ENCODE peak calls at places on chromosomes 11 and 22, in ten cellular contexts. V is CD8-positive, alpha-beta T cell; P is tibial artery; X is A549; Y is CD8-positive, alpha-beta memory T cell; S is naive thymus-derived CD4-positive, alpha-beta T cell; B is fibroblast of villous mesenchyme; E is mucosa of descending colon; N is OCI-LY7; R is BE2C. T is an unnamed sample.

GRCh38 chr11:61298663-61299244 is 3.6 kb upstream of the VWCE start:
- DNase-seq in X (no peak), N (no peak), B (no peak), E (no peak), P (no peak), Y (no peak), R (no peak), S (no peak), V (no peak), T (no peak)

GRCh38 chr11:121157756-121158155 is 56.7 kb downstream of the TECTA start:
- DNase-seq in P (no peak), N (no peak), X (no peak), V (no peak), B (no peak), E (no peak), R (no peak), S (no peak), Y (no peak), T (no peak)

GRCh38 chr22:50610581-50610980 is 10.0 kb downstream of the MAPK8IP2 start:
- DNase-seq in R (no peak), P (no peak), B (no peak), E (no peak), V (no peak), N (no peak), S (no peak), X (no peak), Y (no peak), T (no peak)

GRCh38 chr11:86220654-86221053 is 23.9 kb upstream of the EED start:
- DNase-seq in N (no peak), P (no peak), Y (no peak), R (no peak), X (no peak), E (no peak), B (no peak), V (no peak), S (no peak), T (no peak)

GRCh38 chr11:134226806-134227325 is 2.4 kb downstream of the VPS26B start:
- DNase-seq in X (no peak), S (no peak), R (no peak), B (peak), N (no peak), P (no peak), Y (no peak), V (no peak), E (no peak), T (no peak)

GRCh38 chr11:12414641-12415040 is 37.3 kb downstream of the PARVA start:
- DNase-seq in B (no peak), X (no peak), N (no peak), R (no peak), E (no peak), Y (no peak), S (no peak), P (no peak), V (no peak), T (peak)

GRCh38 chr11:120709808-120710207 is 198.3 kb downstream of the GRIK4 start:
- DNase-seq in Y (no peak), V (no peak), B (no peak), R (no peak), P (no peak), N (no peak), S (no peak), X (no peak), E (no peak), T (no peak)

GRCh38 chr11:114228401-114229061 is 67.7 kb upstream of the NNMT start:
- DNase-seq in N (no peak), B (no peak), P (no peak), S (no peak), V (no peak), Y (no peak), X (no peak), E (no peak), R (peak), T (no peak)

GRCh38 chr11:8717876-8718753 is 35.5 kb downstream of the RPL27A start:
- DNase-seq in N (no peak), E (no peak), P (peak), V (no peak), Y (no peak), X (no peak), B (peak), R (no peak), S (no peak), T (peak)
- H3K4me3 ChIP-seq in N (no peak), E (no peak), P (no peak), V (no peak), Y (no peak), X (peak), B (peak), R (no peak), S (no peak), T (peak)

GRCh38 chr22:21816787-21817496 is 50.5 kb downstream of the MAPK1 start:
- DNase-seq in E (no peak), X (peak), Y (peak), V (no peak), R (no peak), S (peak), P (no peak), N (peak), B (peak), T (no peak)
- H3K4me3 ChIP-seq in E (no peak), X (no peak), Y (peak), V (no peak), R (no peak), S (peak), P (no peak), N (peak), B (no peak), T (peak)

DNA sequence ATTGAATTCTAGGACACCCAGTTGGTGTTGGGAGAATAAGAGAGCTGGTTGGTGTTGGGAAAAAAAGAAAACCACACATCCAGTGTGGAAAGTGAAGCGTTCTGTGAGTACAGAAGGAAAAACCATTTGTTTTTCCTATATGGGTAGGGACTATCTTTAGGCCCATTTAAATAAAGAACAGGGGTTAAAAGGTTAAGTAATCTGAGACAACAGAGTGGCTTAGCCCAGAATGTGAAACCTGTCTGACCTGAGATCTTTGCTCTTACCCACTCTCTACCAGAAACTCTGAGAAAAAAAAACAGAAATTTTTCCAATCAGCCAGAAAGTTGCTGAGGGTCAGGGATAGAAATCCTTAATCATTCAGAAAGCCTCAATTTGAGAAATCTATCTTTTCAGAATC is 59.8 kb upstream of the LRRC55 start:
- DNase-seq in P (no peak), S (no peak), N (no peak), E (no peak), X (no peak), R (no peak), B (no peak), V (no peak), Y (no peak), T (no peak)
- H3K4me3 ChIP-seq in P (no peak), S (no peak), N (no peak), E (no peak), X (no peak), R (no peak), B (no peak), V (no peak), Y (no peak), T (no peak)

DNA sequence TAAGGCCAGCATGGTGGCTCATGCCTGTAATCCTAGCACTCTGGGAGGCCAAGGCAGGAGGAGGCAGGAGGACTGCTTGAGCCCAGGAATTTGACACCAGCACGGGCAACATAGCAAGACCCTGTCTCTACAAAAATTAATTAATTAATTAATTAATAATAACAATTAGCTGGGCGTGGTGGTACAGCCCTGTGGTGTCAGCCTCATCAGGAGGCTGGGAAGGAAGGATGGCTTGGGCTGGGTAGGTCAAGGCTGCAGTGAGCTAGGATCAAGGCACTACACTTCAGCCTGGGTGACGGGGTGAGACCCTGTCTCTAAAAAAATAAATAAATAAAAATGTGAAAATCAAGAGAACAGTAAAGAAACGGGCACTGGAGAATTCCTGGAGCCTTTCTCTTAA is 1.3 kb downstream of the ARFGAP3 start:
- DNase-seq in B (no peak), R (no peak), X (no peak), S (no peak), E (no peak), N (no peak), V (no peak), P (no peak), Y (no peak), T (peak)
- H3K4me3 ChIP-seq in B (peak), R (peak), X (peak), S (peak), E (no peak), N (peak), V (peak), P (peak), Y (no peak), T (peak)

GRCh38 chr11:74081428-74081827 is 72.5 kb upstream of the UCP3 start:
- DNase-seq in N (no peak), P (no peak), X (no peak), B (no peak), E (no peak), Y (no peak), R (no peak), S (no peak), V (no peak), T (no peak)

GRCh38 chr11:74084796-74085541 is 76.1 kb upstream of the UCP3 start:
- DNase-seq in P (no peak), B (peak), V (no peak), N (no peak), S (no peak), Y (no peak), X (no peak), R (no peak), E (no peak), T (no peak)

GRCh38 chr11:74085542-74085892 is 76.6 kb upstream of the UCP3 start:
- DNase-seq in E (no peak), R (no peak), S (no peak), Y (no peak), V (no peak), N (no peak), X (no peak), B (no peak), P (peak), T (no peak)

GRCh38 chr11:74090701-74091100 is 80.1 kb downstream of the C2CD3 start:
- DNase-seq in R (no peak), P (no peak), N (peak), S (no peak), E (no peak), V (no peak), X (no peak), B (peak), Y (no peak), T (no peak)

GRCh38 chr11:74086242-74086884 is 77.5 kb upstream of the UCP3 start:
- DNase-seq in E (no peak), B (peak), R (no peak), P (no peak), V (no peak), N (no peak), S (no peak), X (no peak), Y (no peak), T (no peak)
- H3K4me3 ChIP-seq in E (no peak), B (no peak), R (no peak), P (no peak), V (no peak), N (no peak), S (no peak), X (no peak), Y (no peak), T (no peak)

GRCh38 chr11:2742611-2743426 is 43.0 kb upstream of the KCNQ1OT1 start:
- DNase-seq in Y (no peak), R (no peak), V (no peak), E (no peak), N (no peak), P (no peak), S (no peak), X (no peak), B (no peak), T (no peak)
- H3K4me3 ChIP-seq in Y (no peak), R (no peak), V (no peak), E (no peak), N (no peak), P (no peak), S (no peak), X (no peak), B (no peak), T (no peak)

DNA sequence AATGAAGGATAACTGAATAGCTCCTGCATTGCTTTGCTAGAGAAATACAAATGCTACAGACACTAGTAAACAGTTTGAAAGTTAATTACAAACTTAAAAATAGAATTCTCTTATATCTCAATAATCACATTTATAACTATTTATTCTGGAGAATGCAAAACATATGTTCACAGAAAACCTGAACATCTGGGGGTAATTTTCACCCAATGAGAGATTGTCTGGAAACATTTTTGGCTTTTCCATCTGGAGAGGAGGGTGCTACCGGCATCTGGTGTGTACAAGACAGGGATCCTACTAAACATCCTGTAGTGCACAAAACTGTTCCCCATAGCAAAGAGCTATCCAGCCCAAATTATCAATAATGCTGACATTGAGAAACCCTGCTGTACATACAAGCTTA is 378.4 kb upstream of the CHORDC1 start:
- DNase-seq in N (no peak), B (no peak), P (no peak), Y (no peak), X (no peak), R (no peak), S (no peak), E (no peak), V (no peak), T (no peak)
- H3K4me3 ChIP-seq in N (no peak), B (no peak), P (no peak), Y (no peak), X (no peak), R (no peak), S (no peak), E (no peak), V (no peak), T (no peak)

DNA sequence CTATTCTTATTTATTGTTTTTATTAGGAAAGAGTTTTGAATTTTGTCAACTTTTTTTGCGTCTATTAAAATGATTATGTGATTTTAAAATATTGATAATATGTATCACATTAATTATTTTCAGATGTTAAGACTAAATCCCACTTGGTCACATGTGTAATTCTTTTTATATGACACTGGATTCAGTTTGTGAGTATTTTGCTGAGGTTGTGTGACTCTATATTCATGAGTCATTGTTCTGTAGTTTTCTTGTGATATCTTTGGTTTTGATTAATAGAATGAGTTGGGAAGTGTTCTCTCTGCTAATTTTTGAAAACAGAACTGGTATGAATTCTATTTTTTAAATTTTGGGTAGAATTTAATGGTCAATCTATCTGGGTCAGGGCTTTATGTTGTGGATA is 317.9 kb downstream of the ETS1 start:
- DNase-seq in V (no peak), E (no peak), B (no peak), P (no peak), S (no peak), R (no peak), X (no peak), Y (no peak), N (no peak), T (no peak)
- H3K4me3 ChIP-seq in V (no peak), E (no peak), B (no peak), P (no peak), S (no peak), R (no peak), X (no peak), Y (no peak), N (no peak), T (no peak)

GRCh38 chr22:28021116-28021997 is 102.3 kb upstream of the PITPNB start:
- DNase-seq in N (no peak), E (peak), P (no peak), Y (no peak), B (no peak), X (no peak), R (no peak), V (no peak), S (no peak), T (no peak)
- H3K4me3 ChIP-seq in N (no peak), E (no peak), P (no peak), Y (no peak), B (no peak), X (no peak), R (peak), V (no peak), S (no peak), T (no peak)

T was measured in coronary artery.